ENCODE peak calls at places on chromosomes 7 and 10, in ten cellular contexts. N, C, U, B, A, Y, V, Z, M and S are unnamed samples.

GRCh38 chr7:132428247-132428919 is 147.9 kb downstream of the PLXNA4 start:
- DNase-seq in U (no peak), Y (peak), B (no peak), V (no peak), A (no peak), Z (no peak), C (no peak), M (no peak), N (no peak), S (no peak)

GRCh38 chr10:69352569-69353264 is 64.0 kb downstream of the TACR2 start:
- DNase-seq in C (no peak), Y (no peak), B (no peak), N (no peak), U (no peak), V (no peak), A (no peak), Z (no peak), M (no peak), S (peak)

GRCh38 chr10:3432089-3432488 is 259.5 kb upstream of the PITRM1 start:
- DNase-seq in B (no peak), V (no peak), A (no peak), M (no peak), Z (no peak), N (no peak), C (no peak), Y (no peak), U (no peak), S (no peak)

GRCh38 chr7:82335927-82336326 is 107.7 kb downstream of the CACNA2D1 start:
- DNase-seq in A (no peak), Y (no peak), V (no peak), Z (no peak), U (no peak), N (no peak), B (no peak), M (no peak), C (no peak), S (no peak)

GRCh38 chr10:63700209-63700934 is 179.2 kb downstream of the REEP3 start:
- DNase-seq in A (no peak), M (no peak), N (peak), C (no peak), Y (peak), V (peak), U (no peak), Z (no peak), B (no peak), S (peak)

GRCh38 chr7:26705567-26705966 is 158.8 kb downstream of the SKAP2 start:
- DNase-seq in B (no peak), N (peak), Y (no peak), V (peak), Z (no peak), U (no peak), A (no peak), M (no peak), C (no peak), S (peak)

GRCh38 chr7:121547341-121548092 is 151.4 kb upstream of the FAM3C start:
- DNase-seq in V (peak), U (peak), Z (no peak), Y (no peak), M (no peak), N (peak), A (no peak), C (no peak), B (peak), S (no peak)

GRCh38 chr7:115976651-115977050 is 53.9 kb downstream of the TFEC start:
- DNase-seq in N (no peak), B (no peak), Z (no peak), Y (no peak), A (no peak), U (no peak), V (no peak), C (no peak), M (no peak), S (no peak)

GRCh38 chr7:50751136-50751535 is 31.6 kb downstream of the GRB10 start:
- DNase-seq in A (no peak), N (no peak), V (no peak), C (no peak), M (no peak), B (no peak), Y (no peak), U (no peak), Z (no peak), S (no peak)

GRCh38 chr10:71790749-71791440 is 17.6 kb upstream of the VSIR start:
- DNase-seq in B (no peak), N (no peak), Z (no peak), A (no peak), M (no peak), C (no peak), V (no peak), Y (no peak), U (no peak), S (no peak)

GRCh38 chr7:114310344-114311118 is 104.1 kb upstream of the FOXP2 start:
- DNase-seq in V (no peak), M (no peak), N (no peak), Y (no peak), B (no peak), A (no peak), C (no peak), U (no peak), Z (no peak), S (no peak)

GRCh38 chr7:51014811-51015210 is 232.1 kb upstream of the GRB10 start:
- DNase-seq in N (no peak), Z (no peak), C (no peak), U (no peak), M (no peak), Y (no peak), V (no peak), B (no peak), A (no peak), S (no peak)

GRCh38 chr10:126749030-126749655 is 78.7 kb upstream of the C10orf90 start:
- DNase-seq in V (peak), B (peak), C (peak), M (peak), U (no peak), Z (peak), Y (peak), N (peak), A (peak), S (peak)

GRCh38 chr7:7944619-7945282 is 23.8 kb upstream of the GLCCI1 start:
- DNase-seq in B (no peak), U (no peak), C (peak), A (no peak), V (no peak), Y (no peak), M (no peak), N (no peak), Z (no peak), S (no peak)

GRCh38 chr7:69765879-69766278 is 167.6 kb downstream of the AUTS2 start:
- DNase-seq in A (no peak), M (no peak), N (no peak), U (no peak), V (no peak), C (no peak), Y (no peak), B (no peak), Z (no peak), S (no peak)

GRCh38 chr10:28679941-28680752 is 2.8 kb downstream of the BAMBI start:
- DNase-seq in V (no peak), Y (no peak), C (no peak), N (no peak), A (no peak), Z (no peak), B (no peak), M (no peak), U (peak), S (no peak)

GRCh38 chr10:97542169-97543024 is 30.2 kb upstream of the ANKRD2 start:
- DNase-seq in Y (peak), A (no peak), U (no peak), C (peak), B (no peak), V (peak), N (peak), Z (no peak), M (peak), S (peak)

GRCh38 chr7:124764847-124765400 is 668 bp downstream of the GPR37 start:
- DNase-seq in V (peak), N (no peak), B (peak), U (no peak), C (peak), Y (no peak), M (peak), Z (no peak), A (no peak), S (no peak)

GRCh38 chr7:335358-336148 is 45.6 kb downstream of the FOXL3 start:
- DNase-seq in M (no peak), U (no peak), Z (no peak), B (no peak), C (no peak), N (no peak), A (no peak), V (no peak), Y (peak), S (no peak)

GRCh38 chr7:31882187-31882586 is 188.0 kb downstream of the PDE1C start:
- DNase-seq in N (no peak), U (no peak), Z (no peak), Y (peak), A (peak), C (no peak), B (no peak), V (no peak), M (no peak), S (no peak)

GRCh38 chr10:12960431-12960898 is 41.0 kb downstream of the CCDC3 start:
- DNase-seq in Y (peak), N (no peak), V (no peak), B (no peak), Z (no peak), A (no peak), U (no peak), C (peak), M (no peak), S (no peak)

GRCh38 chr10:88754272-88754671 is 5.5 kb upstream of the LIPN start:
- DNase-seq in B (no peak), U (no peak), C (no peak), N (peak), A (no peak), Y (no peak), V (no peak), Z (no peak), M (no peak), S (peak)

GRCh38 chr10:88271736-88272135 is 311.4 kb downstream of the RNLS start:
- DNase-seq in Z (peak), N (no peak), C (no peak), Y (no peak), A (no peak), U (no peak), M (no peak), V (no peak), B (no peak), S (no peak)

GRCh38 chr7:41524861-41525260 is 178.0 kb downstream of the INHBA start:
- DNase-seq in Z (no peak), U (no peak), A (no peak), V (no peak), Y (no peak), M (no peak), N (no peak), B (no peak), C (no peak), S (no peak)

GRCh38 chr10:112137381-112137987 is 46.1 kb downstream of the GPAM start:
- DNase-seq in C (peak), Z (peak), M (peak), V (peak), B (peak), A (peak), U (no peak), Y (peak), N (peak), S (no peak)

GRCh38 chr7:99019523-99020412 is 124.1 kb downstream of the SMURF1 start:
- DNase-seq in V (no peak), Y (no peak), C (peak), A (no peak), B (no peak), N (no peak), M (peak), U (no peak), Z (no peak), S (no peak)

GRCh38 chr7:17552952-17553351 is 254.5 kb downstream of the AHR start:
- DNase-seq in B (no peak), V (no peak), N (no peak), U (no peak), Z (no peak), M (no peak), C (no peak), Y (no peak), A (no peak), S (no peak)

GRCh38 chr10:119478111-119479047 is 64.1 kb downstream of the RGS10 start:
- DNase-seq in Z (no peak), A (no peak), N (no peak), V (no peak), Y (no peak), U (no peak), C (no peak), M (no peak), B (no peak), S (no peak)

GRCh38 chr7:115146148-115146547 is 224.3 kb downstream of the MDFIC start:
- DNase-seq in Y (no peak), B (no peak), A (no peak), U (no peak), M (no peak), N (no peak), Z (no peak), C (no peak), V (no peak), S (no peak)